ENCODE peak calls at places on chromosomes 3 and 15, in nine cellular contexts. A is AG09309, J is omental fat pad, F is ovary, H is bronchial epithelial cell, Q is IMR-90, O is astrocyte, T is tibial nerve, V is RWPE1. S is an unnamed sample.

GRCh38 chr3:55467099-55467498 is 20.0 kb downstream of the WNT5A start:
- DNase-seq in A (peak; percentile 57), J (no peak), F (no peak), H (no peak), Q (peak; percentile 76), O (peak; percentile 79), T (no peak), V (no peak), S (no peak)

GRCh38 chr3:134797080-134797801 is 2.2 kb downstream of the EPHB1 start:
- DNase-seq in A (no peak), J (no peak), F (no peak), H (no peak), Q (no peak), O (no peak), T (no peak), V (no peak), S (no peak)

GRCh38 chr3:190188197-190188596 is 67.5 kb upstream of the P3H2 start:
- DNase-seq in A (no peak), J (no peak), F (no peak), H (no peak), Q (no peak), O (no peak), T (no peak), V (no peak), S (no peak)

GRCh38 chr3:60609446-60609845 is 641.8 kb downstream of the FHIT start:
- DNase-seq in A (no peak), J (no peak), F (no peak), H (no peak), Q (no peak), O (peak; percentile 55), T (no peak), V (no peak), S (no peak)

GRCh38 chr3:194384156-194384555 is 14.6 kb upstream of the LRRC15 start:
- DNase-seq in A (no peak), J (no peak), F (no peak), H (no peak), Q (no peak), O (no peak), T (no peak), V (no peak), S (no peak)

GRCh38 chr15:51223771-51224229 is 114.6 kb downstream of the CYP19A1 start:
- DNase-seq in A (peak; percentile 89), J (no peak), F (no peak), H (peak; percentile 30), Q (peak; percentile 66), O (peak; percentile 84), T (no peak), V (no peak), S (no peak)

GRCh38 chr3:155327430-155327829 is 33.9 kb upstream of the STRIT1 start:
- DNase-seq in A (no peak), J (no peak), F (no peak), H (no peak), Q (no peak), O (no peak), T (no peak), V (no peak), S (no peak)

GRCh38 chr3:89145995-89146394 is 38.6 kb downstream of the EPHA3 start:
- DNase-seq in A (peak; percentile 73), J (no peak), F (no peak), H (peak; percentile 96), Q (peak; percentile 86), O (peak; percentile 93), T (no peak), V (peak; percentile 50), S (no peak)

GRCh38 chr15:60553163-60553562 is 74.2 kb upstream of the ICE2 start:
- DNase-seq in A (no peak), J (no peak), F (no peak), H (no peak), Q (no peak), O (no peak), T (no peak), V (no peak), S (no peak)

GRCh38 chr3:98185180-98185579 is 18.7 kb downstream of the OR5H15 start:
- DNase-seq in A (no peak), J (no peak), F (no peak), H (no peak), Q (no peak), O (no peak), T (no peak), V (peak; percentile 2), S (no peak)

GRCh38 chr3:100123112-100123511 is 8.8 kb upstream of the FILIP1L start:
- DNase-seq in A (no peak), J (no peak), F (no peak), H (no peak), Q (no peak), O (no peak), T (no peak), V (no peak), S (no peak)

GRCh38 chr3:89628856-89629255 is 521.4 kb downstream of the EPHA3 start:
- DNase-seq in A (no peak), J (no peak), F (no peak), H (no peak), Q (no peak), O (no peak), T (no peak), V (no peak), S (no peak)

GRCh38 chr15:101613130-101614000 is 38.8 kb downstream of the TM2D3 start:
- DNase-seq in A (no peak), J (no peak), F (peak; percentile 68), H (peak; percentile 24), Q (peak; percentile 31), O (no peak), T (peak; percentile 27), V (peak; percentile 26), S (no peak)

GRCh38 chr3:14144423-14145075 is 19.7 kb downstream of the TMEM43 start:
- DNase-seq in A (peak; percentile 99), J (no peak), F (peak; percentile 85), H (peak; percentile 96), Q (peak; percentile 99), O (peak; percentile 99), T (peak; percentile 60), V (peak; percentile 87), S (no peak)

DNA sequence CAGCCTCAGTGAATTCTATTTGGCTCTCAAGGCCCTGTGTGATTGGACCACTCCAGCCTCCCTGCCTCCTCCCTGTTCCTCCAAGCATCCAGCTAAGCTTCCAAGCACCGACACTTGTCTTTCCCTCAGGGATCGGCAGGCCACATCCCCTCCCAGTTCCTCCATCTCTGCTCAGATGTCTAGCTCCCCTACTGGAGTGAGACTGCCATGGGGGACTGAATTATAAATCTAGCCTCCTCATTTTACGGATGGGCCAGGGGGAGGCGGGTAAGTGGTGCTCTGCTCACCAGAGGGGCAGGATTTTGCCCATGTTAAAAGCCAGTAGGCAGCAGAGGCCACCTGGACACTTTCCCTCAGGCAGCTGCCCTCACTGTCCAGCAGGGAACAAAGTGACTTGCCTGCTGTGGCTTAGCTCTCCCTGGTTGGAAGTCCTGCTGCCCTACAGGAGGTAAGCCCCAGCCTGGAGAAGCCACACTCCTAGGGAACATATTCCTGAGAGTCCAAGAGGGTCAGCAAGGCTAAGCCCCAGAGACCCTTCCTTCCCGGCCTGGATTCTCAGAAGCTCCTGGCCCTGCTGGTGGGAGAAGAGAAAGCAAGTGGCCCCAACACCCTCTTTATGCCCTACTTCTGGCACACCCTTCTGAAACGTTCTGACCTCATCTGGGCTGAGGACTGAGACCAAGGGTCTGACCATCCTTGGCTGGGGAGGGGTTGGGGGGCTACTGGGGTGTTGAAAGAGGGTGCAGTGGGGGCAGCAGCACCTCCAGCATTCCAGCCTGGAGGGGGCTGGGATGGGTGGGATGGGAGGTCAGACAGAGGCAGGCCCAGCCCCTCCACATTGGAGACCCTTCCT is 9.1 kb upstream of the HHATL start:
- DNase-seq in A (no peak), J (peak; percentile 13), F (peak; percentile 6), H (no peak), Q (no peak), O (no peak), T (no peak), V (no peak), S (no peak)
- TF ChIP-seq CTCF in A (peak; percentile 16), J (no peak), F (no peak), H (no peak), Q (no peak), O (peak; percentile 5), T (no peak), V (no peak), S (no peak)

DNA sequence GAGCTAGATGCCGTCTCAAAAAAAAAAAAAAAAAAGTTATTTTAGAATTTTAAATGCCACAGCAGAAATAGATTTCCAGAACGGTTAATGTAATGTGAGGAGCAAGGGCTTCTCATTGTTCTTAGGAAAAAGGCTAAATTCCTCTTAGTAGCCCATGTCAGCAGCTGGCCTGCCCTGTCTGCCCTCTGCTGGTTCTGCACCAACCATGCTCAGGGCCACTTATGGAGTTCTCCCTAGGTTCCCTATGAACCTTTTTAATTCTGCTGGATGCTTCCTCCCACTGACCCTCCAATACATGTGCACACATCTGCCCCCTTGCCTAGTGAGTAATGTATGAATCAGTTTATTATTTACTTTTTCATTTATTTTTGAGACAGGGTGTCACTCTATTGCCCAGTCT is 32.2 kb upstream of the DPPA4 start:
- DNase-seq in A (no peak), J (no peak), F (no peak), H (no peak), Q (no peak), O (no peak), T (no peak), V (no peak), S (no peak)
- TF ChIP-seq CTCF in A (no peak), J (no peak), F (no peak), H (no peak), Q (no peak), O (no peak), T (no peak), V (no peak), S (no peak)

GRCh38 chr3:104628185-104628789 is 738.4 kb upstream of the ALCAM start:
- DNase-seq in A (peak; percentile 48), J (no peak), F (no peak), H (peak; percentile 75), Q (peak; percentile 73), O (peak; percentile 55), T (no peak), V (peak; percentile 60), S (peak; percentile 10)
- TF ChIP-seq CTCF in A (peak; percentile 65), J (no peak), F (no peak), H (peak; percentile 66), Q (peak; percentile 72), O (peak; percentile 81), T (peak; percentile 35), V (peak; percentile 64), S (peak; percentile 71)

GRCh38 chr3:125403789-125404188 is 28.7 kb upstream of the ZNF148 start:
- DNase-seq in A (no peak), J (no peak), F (no peak), H (no peak), Q (peak; percentile 52), O (peak; percentile 34), T (no peak), V (no peak), S (no peak)

GRCh38 chr3:125394406-125394805 is 19.3 kb upstream of the ZNF148 start:
- DNase-seq in A (no peak), J (no peak), F (no peak), H (no peak), Q (no peak), O (no peak), T (no peak), V (no peak), S (no peak)

GRCh38 chr3:125395091-125395490 is 20.0 kb upstream of the ZNF148 start:
- DNase-seq in A (no peak), J (no peak), F (no peak), H (peak; percentile 58), Q (no peak), O (no peak), T (no peak), V (no peak), S (no peak)

GRCh38 chr3:125401402-125401801 is 26.3 kb upstream of the ZNF148 start:
- DNase-seq in A (no peak), J (no peak), F (no peak), H (no peak), Q (peak; percentile 48), O (peak; percentile 55), T (no peak), V (no peak), S (no peak)

GRCh38 chr3:125398952-125399351 is 23.8 kb upstream of the ZNF148 start:
- DNase-seq in A (no peak), J (no peak), F (no peak), H (peak; percentile 20), Q (no peak), O (no peak), T (no peak), V (peak; percentile 14), S (no peak)
- TF ChIP-seq CTCF in A (no peak), J (no peak), F (no peak), H (no peak), Q (no peak), O (no peak), T (no peak), V (no peak), S (no peak)

S was measured in D721Med.